ENCODE peak calls at places on chromosomes 5 and 9, in ten cellular contexts. B is tibial nerve, K is A549, Q is stomach, E is transverse colon, D is upper lobe of left lung, Z is K562, T is GM12878, N is SK-N-SH, A is ovary. J is an unnamed sample.

GRCh38 chr9:91117959-91118651 is 243.6 kb downstream of the AUH start:
- DNase-seq in Q (peak; percentile 73), N (no peak), E (peak; percentile 86), D (peak; percentile 96), A (peak; percentile 91), Z (no peak), T (no peak), K (no peak), B (peak; percentile 87), J (peak; percentile 92)

GRCh38 chr5:153157156-153157555 is 333.3 kb upstream of the GRIA1 start:
- DNase-seq in D (no peak), A (no peak), K (no peak), Z (no peak), Q (no peak), B (no peak), N (no peak), E (no peak), T (no peak), J (no peak)

GRCh38 chr5:395156-395920 is 47.6 kb upstream of the EXOC3 start:
- DNase-seq in E (no peak), B (no peak), N (peak; percentile 48), T (no peak), Q (peak; percentile 23), Z (no peak), A (no peak), D (peak; percentile 73), K (no peak), J (peak; percentile 57)

GRCh38 chr5:96140496-96140895 is 178.8 kb upstream of the ELL2 start:
- DNase-seq in Z (no peak), T (no peak), N (no peak), E (no peak), D (no peak), K (no peak), Q (no peak), A (no peak), B (no peak), J (no peak)

GRCh38 chr5:87266914-87267573 is 639 bp upstream of the RASA1 start:
- DNase-seq in B (no peak), Z (no peak), Q (no peak), N (no peak), E (no peak), D (no peak), T (no peak), K (no peak), A (no peak), J (no peak)

GRCh38 chr5:74625742-74626241 is 14.7 kb downstream of the ENC1 start:
- DNase-seq in Q (peak; percentile 52), D (no peak), N (peak; percentile 33), T (no peak), Z (no peak), A (no peak), B (no peak), E (no peak), K (no peak), J (no peak)

GRCh38 chr5:132265336-132266030 is 8.0 kb downstream of the PDLIM4 start:
- DNase-seq in D (no peak), Z (no peak), K (peak; percentile 73), N (peak; percentile 74), Q (no peak), B (peak; percentile 57), A (peak; percentile 62), E (peak; percentile 73), T (no peak), J (peak; percentile 91)

GRCh38 chr5:43010956-43011355 is 29.2 kb downstream of the ANXA2R start:
- DNase-seq in A (no peak), Q (no peak), D (no peak), B (peak; percentile 32), E (no peak), N (no peak), K (no peak), T (no peak), Z (no peak), J (no peak)

GRCh38 chr5:13354611-13355010 is 589.9 kb downstream of the DNAH5 start:
- DNase-seq in N (no peak), E (no peak), B (no peak), Z (no peak), D (no peak), A (no peak), T (no peak), K (no peak), Q (no peak), J (no peak)

GRCh38 chr5:140635291-140636257 is 2.6 kb upstream of the CD14 start:
- DNase-seq in T (no peak), Z (no peak), A (no peak), B (no peak), N (no peak), E (no peak), Q (no peak), K (no peak), D (no peak), J (no peak)

GRCh38 chr5:130270786-130271185 is 366.5 kb downstream of the CHSY3 start:
- DNase-seq in A (no peak), Q (no peak), Z (no peak), D (no peak), K (no peak), B (no peak), T (no peak), N (no peak), E (no peak), J (no peak)

GRCh38 chr5:43603535-43604363 is 769 bp downstream of the NNT start:
- DNase-seq in Z (peak; percentile 45), A (peak; percentile 48), D (peak; percentile 75), N (peak; percentile 84), K (no peak), E (peak; percentile 78), Q (peak; percentile 83), B (peak; percentile 19), T (peak; percentile 55), J (peak; percentile 84)

GRCh38 chr5:81393783-81394718 is at the start of gene ACOT12:
- DNase-seq in K (peak; percentile 18), E (no peak), T (no peak), D (peak; percentile 86), Z (no peak), B (no peak), Q (no peak), A (peak; percentile 46), N (peak; percentile 73), J (peak; percentile 61)

GRCh38 chr5:141051526-141051876 is 327 bp downstream of the PCDHB1 start:
- DNase-seq in Z (no peak), T (no peak), Q (no peak), A (no peak), B (no peak), D (peak; percentile 86), N (peak; percentile 17), K (no peak), E (no peak), J (no peak)

GRCh38 chr5:159094745-159095144 is 5.0 kb downstream of the EBF1 start:
- DNase-seq in A (peak; percentile 78), T (no peak), B (peak; percentile 91), D (no peak), E (peak; percentile 44), Z (peak; percentile 62), Q (peak; percentile 50), N (peak; percentile 57), K (peak; percentile 93), J (peak; percentile 92)

GRCh38 chr5:96896285-96896711 is 20.0 kb downstream of the ERAP2 start:
- DNase-seq in K (no peak), N (no peak), E (no peak), B (no peak), A (no peak), Z (no peak), D (no peak), Q (no peak), T (no peak), J (no peak)

GRCh38 chr5:126544087-126544740 is 50.8 kb downstream of the ALDH7A1 start:
- DNase-seq in K (peak; percentile 58), E (peak; percentile 54), Q (peak; percentile 40), Z (peak; percentile 42), B (no peak), D (no peak), A (no peak), N (peak; percentile 30), T (no peak), J (no peak)

GRCh38 chr9:79763861-79764260 is 192.1 kb downstream of the TLE4 start:
- DNase-seq in D (no peak), N (no peak), B (peak; percentile 17), Q (peak; percentile 26), A (peak; percentile 63), T (no peak), K (no peak), E (peak; percentile 8), Z (no peak), J (peak; percentile 70)

GRCh38 chr9:3527653-3527960 is 1.8 kb upstream of the RFX3 start:
- DNase-seq in Q (no peak), D (no peak), A (no peak), E (no peak), B (no peak), K (no peak), T (no peak), Z (no peak), N (no peak), J (no peak)
- H3K4me3 ChIP-seq in Q (peak overlapping the region; percentile 88), D (peak overlapping the region; percentile 71), A (no peak overlapping the region), E (peak overlapping the region; percentile 61), B (peak overlapping the region; percentile 91), K (peak overlapping the region; percentile 96), T (peak overlapping the region; percentile 77), Z (peak overlapping the region; percentile 82), N (peak overlapping the region; percentile 79), J (peak overlapping the region; percentile 95)

DNA sequence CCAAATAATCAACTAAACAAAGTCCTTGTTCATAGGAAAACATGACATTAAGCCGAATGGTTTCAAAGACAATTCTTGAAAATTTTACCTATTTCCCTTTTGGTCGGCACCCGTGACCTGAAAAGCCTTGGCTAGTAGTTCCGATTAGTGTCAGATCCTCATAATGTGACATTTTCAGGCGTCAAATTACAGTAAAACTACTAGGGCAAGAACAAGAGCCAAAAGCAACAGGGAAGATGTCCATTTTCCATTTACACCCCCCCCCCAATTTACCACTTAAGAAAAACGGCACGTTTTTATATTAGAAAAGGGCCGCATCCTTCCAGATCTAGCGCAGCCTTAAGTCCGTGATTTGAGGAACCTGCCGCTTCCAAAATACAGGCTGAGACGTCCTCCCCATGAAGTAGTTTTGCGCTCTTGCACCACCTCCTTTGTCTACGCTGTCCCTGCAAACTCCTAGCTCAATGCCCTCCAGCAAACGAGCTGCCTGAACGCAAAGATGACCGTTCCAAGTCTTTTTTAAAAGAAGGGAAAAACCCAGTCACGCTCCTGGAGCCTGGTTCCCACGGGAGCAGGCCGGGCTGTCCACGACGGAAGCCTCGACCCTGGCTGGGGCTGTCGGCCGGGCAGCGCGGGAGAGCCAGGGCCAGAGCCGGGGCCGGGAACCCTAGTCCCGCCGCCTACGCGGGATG is 687 bp downstream of the RNF130 start:
- DNase-seq in D (no peak), K (peak; percentile 48), N (peak; percentile 75), Z (no peak), E (peak; percentile 33), T (no peak), B (peak; percentile 39), Q (peak; percentile 36), A (no peak), J (peak; percentile 71)
- TF ChIP-seq EP300 in D (no peak), K (no peak), N (no peak), Z (no peak), E (no peak), T (no peak), B (no peak), Q (no peak), A (no peak), J (no peak)

GRCh38 chr5:123088031-123088805 is 823 bp upstream of the PRDM6 start:
- DNase-seq in E (no peak), A (no peak), Z (no peak), D (peak; percentile 82), T (no peak), B (no peak), K (no peak), N (peak; percentile 68), Q (no peak), J (peak; percentile 80)
- H3K4me1 ChIP-seq in E (peaks cover 37% of the 10 kb centered on the region), A (no peaks in the 10 kb centered on the region), Z (peaks cover 22% of the 10 kb centered on the region), D (peaks cover 28% of the 10 kb centered on the region), T (no peaks in the 10 kb centered on the region), B (no peaks in the 10 kb centered on the region), K (peaks cover 22% of the 10 kb centered on the region), N (no peaks in the 10 kb centered on the region), Q (peaks cover 35% of the 10 kb centered on the region), J (peaks cover 11% of the 10 kb centered on the region)

GRCh38 chr9:137276757-137277328 is 683 bp upstream of the TOR4A start:
- DNase-seq in B (peak; percentile 49), Q (peak; percentile 89), K (peak; percentile 79), E (peak; percentile 79), Z (peak; percentile 80), N (no peak), T (no peak), D (peak; percentile 62), A (peak; percentile 91), J (peak; percentile 91)
- H3K4me3 ChIP-seq in B (peak overlapping the region; percentile 51), Q (peak overlapping the region; percentile 47), K (peak overlapping the region; percentile 72), E (peak overlapping the region; percentile 74), Z (peak overlapping the region; percentile 88), N (no peak overlapping the region), T (peak overlapping the region; percentile 92), D (peak overlapping the region; percentile 64), A (peak overlapping the region; percentile 47), J (peak overlapping the region; percentile 49)

J was measured in sigmoid colon.